ENCODE peak calls at places on chromosomes 16 and 17, in six cellular contexts. I is AG08395; N is cardiac muscle cell; Y is iris pigment epithelial cell; D is CD8-positive, alpha-beta memory T cell; Q is activated naive CD4-positive, alpha-beta T cell. V is an unnamed sample.

GRCh38 chr17:68790931-68791330 is 164.3 kb downstream of the ABCA8 start:
- DNase-seq in I (no peak), N (peak; percentile 53), Y (no peak), D (no peak), Q (no peak), V (no peak)

GRCh38 chr17:27762527-27763305 is 37.6 kb downstream of the NOS2 start:
- DNase-seq in I (no peak), N (peak; percentile 54), Y (peak; percentile 35), D (no peak), Q (no peak), V (no peak)

GRCh38 chr16:31335431-31335830 is 19.5 kb upstream of the ITGAX start:
- DNase-seq in I (no peak), N (no peak), Y (no peak), D (no peak), Q (no peak), V (peak; percentile 31)

GRCh38 chr17:10767237-10767636 is 36.7 kb downstream of the TMEM238L start:
- DNase-seq in I (no peak), N (no peak), Y (no peak), D (no peak), Q (no peak), V (no peak)

GRCh38 chr17:47686276-47686635 is 7.7 kb upstream of the TBKBP1 start:
- DNase-seq in I (peak; percentile 53), N (no peak), Y (peak; percentile 65), D (no peak), Q (no peak), V (no peak)

GRCh38 chr17:77435272-77436057 is 294.7 kb downstream of the SEC14L1 start:
- DNase-seq in I (no peak), N (no peak), Y (no peak), D (peak; percentile 85), Q (peak; percentile 55), V (no peak)

GRCh38 chr17:82351713-82352488 is 7.1 kb upstream of the TEX19 start:
- DNase-seq in I (peak; percentile 84), N (peak; percentile 94), Y (peak; percentile 87), D (peak; percentile 75), Q (peak; percentile 72), V (peak; percentile 89)

GRCh38 chr16:86558355-86559193 is 3.5 kb upstream of the MTHFSD start:
- DNase-seq in I (no peak), N (no peak), Y (no peak), D (no peak), Q (no peak), V (no peak)

GRCh38 chr16:69930117-69930776 is 20.9 kb upstream of the CLEC18A start:
- DNase-seq in I (peak; percentile 85), N (peak; percentile 77), Y (peak; percentile 40), D (peak; percentile 32), Q (no peak), V (no peak)

GRCh38 chr16:80346160-80346632 is 194.6 kb upstream of the DYNLRB2 start:
- DNase-seq in I (peak; percentile 61), N (no peak), Y (no peak), D (no peak), Q (no peak), V (no peak)

GRCh38 chr17:2218426-2218825 is 85.2 kb downstream of the SMG6 start:
- DNase-seq in I (no peak), N (no peak), Y (no peak), D (no peak), Q (no peak), V (no peak)

GRCh38 chr16:88430524-88431446 is 22.3 kb upstream of the ZFPM1 start:
- DNase-seq in I (peak; percentile 30), N (peak; percentile 42), Y (peak; percentile 46), D (peak; percentile 52), Q (peak; percentile 46), V (no peak)

GRCh38 chr16:48131201-48131600 is 24.6 kb downstream of the ABCC12 start:
- DNase-seq in I (no peak), N (no peak), Y (no peak), D (no peak), Q (no peak), V (no peak)

GRCh38 chr17:55158439-55158838 is 106.3 kb upstream of the HLF start:
- DNase-seq in I (no peak), N (peak; percentile 3), Y (peak; percentile 31), D (no peak), Q (no peak), V (no peak)

GRCh38 chr17:58278661-58279015 is 2.1 kb downstream of the MPO start:
- DNase-seq in I (peak; percentile 26), N (no peak), Y (no peak), D (no peak), Q (no peak), V (no peak)

GRCh38 chr16:89052191-89052787 is 41.4 kb upstream of the ACSF3 start:
- DNase-seq in I (no peak), N (no peak), Y (no peak), D (no peak), Q (no peak), V (no peak)

GRCh38 chr16:88596477-88596876 is 26.3 kb downstream of the ZC3H18 start:
- DNase-seq in I (no peak), N (peak; percentile 66), Y (no peak), D (no peak), Q (no peak), V (no peak)

GRCh38 chr16:720990-721764 is at the start of gene ANTKMT:
- DNase-seq in I (peak; percentile 86), N (peak; percentile 79), Y (peak; percentile 76), D (peak; percentile 83), Q (peak; percentile 60), V (peak; percentile 91)

GRCh38 chr17:59846391-59847165 is 46.2 kb downstream of the TUBD1 start:
- DNase-seq in I (peak; percentile 49), N (peak; percentile 87), Y (peak; percentile 87), D (no peak), Q (no peak), V (no peak)

GRCh38 chr17:18230288-18231141 is 5.1 kb downstream of the LLGL1 start:
- DNase-seq in I (no peak), N (no peak), Y (no peak), D (no peak), Q (no peak), V (no peak)

GRCh38 chr16:3029499-3030127 is 5.8 kb downstream of the THOC6 start:
- DNase-seq in I (peak; percentile 53), N (peak; percentile 46), Y (peak; percentile 48), D (no peak), Q (peak; percentile 21), V (no peak)

GRCh38 chr17:30357476-30357875 is 21.3 kb upstream of the CPD start:
- DNase-seq in I (no peak), N (no peak), Y (no peak), D (no peak), Q (no peak), V (no peak)

GRCh38 chr17:10927712-10928111 is 89.8 kb upstream of the PIRT start:
- DNase-seq in I (no peak), N (no peak), Y (no peak), D (no peak), Q (no peak), V (no peak)

GRCh38 chr16:57828272-57829161 is 26.2 kb upstream of the KIFC3 start:
- DNase-seq in I (no peak), N (no peak), Y (no peak), D (no peak), Q (no peak), V (no peak)

GRCh38 chr17:45812102-45812501 is 28.0 kb downstream of the CRHR1 start:
- DNase-seq in I (no peak), N (peak; percentile 15), Y (peak; percentile 15), D (no peak), Q (no peak), V (no peak)

GRCh38 chr17:65463242-65463641 is 98.2 kb downstream of the AXIN2 start:
- DNase-seq in I (no peak), N (peak; percentile 98), Y (peak; percentile 84), D (no peak), Q (no peak), V (no peak)

GRCh38 chr17:55726440-55726839 is 3.8 kb upstream of the TMEM100 start:
- DNase-seq in I (peak; percentile 93), N (peak; percentile 90), Y (peak; percentile 74), D (no peak), Q (no peak), V (no peak)

GRCh38 chr16:49462989-49463371 is 89.4 kb downstream of the C16orf78 start:
- DNase-seq in I (no peak), N (no peak), Y (no peak), D (peak; percentile 25), Q (no peak), V (peak; percentile 51)

GRCh38 chr17:81456798-81457197 is 55.8 kb downstream of the ACTG1 start:
- DNase-seq in I (no peak), N (peak; percentile 25), Y (peak; percentile 28), D (no peak), Q (no peak), V (no peak)

GRCh38 chr16:6016530-6017184 is 919.1 kb upstream of the EEF2KMT start:
- DNase-seq in I (no peak), N (no peak), Y (peak; percentile 22), D (no peak), Q (no peak), V (no peak)

GRCh38 chr17:6173653-6174052 is 103.5 kb downstream of the WSCD1 start:
- DNase-seq in I (no peak), N (no peak), Y (no peak), D (no peak), Q (no peak), V (no peak)

V was measured in type B pancreatic cell.